ENCODE peak calls at places on chromosomes 1 and 21, in nine cellular contexts. One of them, this sample, is unnamed.

GRCh38 chr1:201686709-201687455 is 142.1 kb upstream of the IPO9 start:
- DNase-seq in cardiac muscle cell: no peak
- DNase-seq in caudate nucleus: no peak
- DNase-seq in body of pancreas: no peak
- DNase-seq in activated T-cell treated with anti-CD3 and anti-CD28 coated beads for 1 hour: no peak
- DNase-seq in activated T-helper 1 cell treated with anti-CD3 and anti-CD28 coated beads, Interleukin-2, amount 50 U/mL, for 16 hours: no peak
- DNase-seq in cerebellar cortex: no peak
- DNase-seq in effector memory CD4-positive, alpha-beta T cell: no peak
- DNase-seq in activated gamma-delta T cell treated with Interleukin-2 at 50 U/mL for 16 hours: no peak
- DNase-seq in this sample: no peak

GRCh38 chr1:62613890-62614289 is 16.6 kb downstream of the ANGPTL3 start:
- DNase-seq in cardiac muscle cell: peak
- DNase-seq in body of pancreas: no peak
- DNase-seq in effector memory CD4-positive, alpha-beta T cell: no peak
- DNase-seq in activated gamma-delta T cell treated with Interleukin-2 at 50 U/mL for 16 hours: no peak
- DNase-seq in activated T-helper 1 cell treated with anti-CD3 and anti-CD28 coated beads, Interleukin-2, amount 50 U/mL, for 16 hours: no peak
- DNase-seq in caudate nucleus: no peak
- DNase-seq in activated T-cell treated with anti-CD3 and anti-CD28 coated beads for 1 hour: no peak
- DNase-seq in cerebellar cortex: no peak
- DNase-seq in this sample: no peak

GRCh38 chr1:50251592-50252165 is 143.0 kb downstream of the ELAVL4 start:
- DNase-seq in effector memory CD4-positive, alpha-beta T cell: no peak
- DNase-seq in activated gamma-delta T cell treated with Interleukin-2 at 50 U/mL for 16 hours: no peak
- DNase-seq in activated T-cell treated with anti-CD3 and anti-CD28 coated beads for 1 hour: no peak
- DNase-seq in body of pancreas: no peak
- DNase-seq in cardiac muscle cell: no peak
- DNase-seq in caudate nucleus: no peak
- DNase-seq in activated T-helper 1 cell treated with anti-CD3 and anti-CD28 coated beads, Interleukin-2, amount 50 U/mL, for 16 hours: no peak
- DNase-seq in cerebellar cortex: peak
- DNase-seq in this sample: no peak

GRCh38 chr1:40153073-40153770 is 8.0 kb upstream of the RLF start:
- DNase-seq in cerebellar cortex: peak
- DNase-seq in caudate nucleus: peak
- DNase-seq in cardiac muscle cell: peak
- DNase-seq in body of pancreas: no peak
- DNase-seq in activated gamma-delta T cell treated with Interleukin-2 at 50 U/mL for 16 hours: peak
- DNase-seq in effector memory CD4-positive, alpha-beta T cell: no peak
- DNase-seq in activated T-helper 1 cell treated with anti-CD3 and anti-CD28 coated beads, Interleukin-2, amount 50 U/mL, for 16 hours: no peak
- DNase-seq in activated T-cell treated with anti-CD3 and anti-CD28 coated beads for 1 hour: no peak
- DNase-seq in this sample: no peak

GRCh38 chr1:228315945-228316588 is 90.6 kb downstream of the TRIM11 start:
- DNase-seq in activated T-cell treated with anti-CD3 and anti-CD28 coated beads for 1 hour: no peak
- DNase-seq in caudate nucleus: no peak
- DNase-seq in body of pancreas: peak
- DNase-seq in activated gamma-delta T cell treated with Interleukin-2 at 50 U/mL for 16 hours: no peak
- DNase-seq in cerebellar cortex: no peak
- DNase-seq in effector memory CD4-positive, alpha-beta T cell: no peak
- DNase-seq in cardiac muscle cell: no peak
- DNase-seq in activated T-helper 1 cell treated with anti-CD3 and anti-CD28 coated beads, Interleukin-2, amount 50 U/mL, for 16 hours: no peak
- DNase-seq in this sample: no peak

GRCh38 chr1:189606795-189607476 is 870.7 kb downstream of the BRINP3 start:
- DNase-seq in activated T-cell treated with anti-CD3 and anti-CD28 coated beads for 1 hour: no peak
- DNase-seq in body of pancreas: no peak
- DNase-seq in activated T-helper 1 cell treated with anti-CD3 and anti-CD28 coated beads, Interleukin-2, amount 50 U/mL, for 16 hours: no peak
- DNase-seq in effector memory CD4-positive, alpha-beta T cell: no peak
- DNase-seq in cardiac muscle cell: peak
- DNase-seq in caudate nucleus: no peak
- DNase-seq in activated gamma-delta T cell treated with Interleukin-2 at 50 U/mL for 16 hours: no peak
- DNase-seq in cerebellar cortex: no peak
- DNase-seq in this sample: no peak

GRCh38 chr21:31665397-31665796 is 5.9 kb downstream of the SOD1 start:
- DNase-seq in effector memory CD4-positive, alpha-beta T cell: no peak
- DNase-seq in cerebellar cortex: no peak
- DNase-seq in activated gamma-delta T cell treated with Interleukin-2 at 50 U/mL for 16 hours: no peak
- DNase-seq in activated T-cell treated with anti-CD3 and anti-CD28 coated beads for 1 hour: no peak
- DNase-seq in activated T-helper 1 cell treated with anti-CD3 and anti-CD28 coated beads, Interleukin-2, amount 50 U/mL, for 16 hours: no peak
- DNase-seq in caudate nucleus: peak
- DNase-seq in cardiac muscle cell: peak
- DNase-seq in body of pancreas: no peak
- DNase-seq in this sample: no peak

GRCh38 chr1:184253921-184254320 is 132.9 kb upstream of the C1orf21 start:
- DNase-seq in activated T-cell treated with anti-CD3 and anti-CD28 coated beads for 1 hour: no peak
- DNase-seq in cerebellar cortex: no peak
- DNase-seq in effector memory CD4-positive, alpha-beta T cell: no peak
- DNase-seq in activated gamma-delta T cell treated with Interleukin-2 at 50 U/mL for 16 hours: no peak
- DNase-seq in activated T-helper 1 cell treated with anti-CD3 and anti-CD28 coated beads, Interleukin-2, amount 50 U/mL, for 16 hours: no peak
- DNase-seq in cardiac muscle cell: no peak
- DNase-seq in caudate nucleus: no peak
- DNase-seq in body of pancreas: no peak
- DNase-seq in this sample: no peak

GRCh38 chr1:156417700-156418015 is 48.6 kb downstream of the RHBG start:
- DNase-seq in activated T-cell treated with anti-CD3 and anti-CD28 coated beads for 1 hour: no peak
- DNase-seq in activated gamma-delta T cell treated with Interleukin-2 at 50 U/mL for 16 hours: no peak
- DNase-seq in cerebellar cortex: peak
- DNase-seq in caudate nucleus: peak
- DNase-seq in body of pancreas: no peak
- DNase-seq in effector memory CD4-positive, alpha-beta T cell: no peak
- DNase-seq in activated T-helper 1 cell treated with anti-CD3 and anti-CD28 coated beads, Interleukin-2, amount 50 U/mL, for 16 hours: no peak
- DNase-seq in cardiac muscle cell: no peak
- DNase-seq in this sample: no peak

GRCh38 chr1:92168657-92169056 is 49.1 kb upstream of the C1orf146 start:
- DNase-seq in activated T-cell treated with anti-CD3 and anti-CD28 coated beads for 1 hour: no peak
- DNase-seq in cardiac muscle cell: no peak
- DNase-seq in cerebellar cortex: peak
- DNase-seq in activated T-helper 1 cell treated with anti-CD3 and anti-CD28 coated beads, Interleukin-2, amount 50 U/mL, for 16 hours: no peak
- DNase-seq in caudate nucleus: peak
- DNase-seq in effector memory CD4-positive, alpha-beta T cell: no peak
- DNase-seq in activated gamma-delta T cell treated with Interleukin-2 at 50 U/mL for 16 hours: no peak
- DNase-seq in body of pancreas: no peak
- DNase-seq in this sample: no peak

GRCh38 chr1:38872401-38873026 is 634 bp downstream of the MYCBP start:
- DNase-seq in body of pancreas: peak
- DNase-seq in effector memory CD4-positive, alpha-beta T cell: peak
- DNase-seq in cerebellar cortex: peak
- DNase-seq in activated T-helper 1 cell treated with anti-CD3 and anti-CD28 coated beads, Interleukin-2, amount 50 U/mL, for 16 hours: peak
- DNase-seq in activated gamma-delta T cell treated with Interleukin-2 at 50 U/mL for 16 hours: peak
- DNase-seq in activated T-cell treated with anti-CD3 and anti-CD28 coated beads for 1 hour: peak
- DNase-seq in caudate nucleus: no peak
- DNase-seq in cardiac muscle cell: peak
- DNase-seq in this sample: peak

GRCh38 chr21:43805275-43805800 is 16.0 kb downstream of the RRP1 start:
- DNase-seq in activated T-helper 1 cell treated with anti-CD3 and anti-CD28 coated beads, Interleukin-2, amount 50 U/mL, for 16 hours: no peak
- DNase-seq in cardiac muscle cell: no peak
- DNase-seq in caudate nucleus: no peak
- DNase-seq in cerebellar cortex: no peak
- DNase-seq in body of pancreas: no peak
- DNase-seq in activated T-cell treated with anti-CD3 and anti-CD28 coated beads for 1 hour: no peak
- DNase-seq in activated gamma-delta T cell treated with Interleukin-2 at 50 U/mL for 16 hours: no peak
- DNase-seq in effector memory CD4-positive, alpha-beta T cell: no peak
- DNase-seq in this sample: no peak

GRCh38 chr1:216793303-216793702 is 70.1 kb upstream of the ESRRG start:
- DNase-seq in activated T-helper 1 cell treated with anti-CD3 and anti-CD28 coated beads, Interleukin-2, amount 50 U/mL, for 16 hours: no peak
- DNase-seq in effector memory CD4-positive, alpha-beta T cell: no peak
- DNase-seq in caudate nucleus: no peak
- DNase-seq in body of pancreas: no peak
- DNase-seq in cerebellar cortex: no peak
- DNase-seq in activated gamma-delta T cell treated with Interleukin-2 at 50 U/mL for 16 hours: no peak
- DNase-seq in activated T-cell treated with anti-CD3 and anti-CD28 coated beads for 1 hour: no peak
- DNase-seq in cardiac muscle cell: no peak
- DNase-seq in this sample: no peak

GRCh38 chr1:117101334-117101733 is 20.2 kb downstream of the TRIM45 start:
- DNase-seq in body of pancreas: no peak
- DNase-seq in activated T-cell treated with anti-CD3 and anti-CD28 coated beads for 1 hour: no peak
- DNase-seq in activated gamma-delta T cell treated with Interleukin-2 at 50 U/mL for 16 hours: no peak
- DNase-seq in cardiac muscle cell: no peak
- DNase-seq in effector memory CD4-positive, alpha-beta T cell: no peak
- DNase-seq in caudate nucleus: no peak
- DNase-seq in activated T-helper 1 cell treated with anti-CD3 and anti-CD28 coated beads, Interleukin-2, amount 50 U/mL, for 16 hours: no peak
- DNase-seq in cerebellar cortex: no peak
- DNase-seq in this sample: no peak

GRCh38 chr21:29581393-29581792 is 282.7 kb downstream of the BACH1 start:
- DNase-seq in cerebellar cortex: no peak
- DNase-seq in activated gamma-delta T cell treated with Interleukin-2 at 50 U/mL for 16 hours: no peak
- DNase-seq in activated T-helper 1 cell treated with anti-CD3 and anti-CD28 coated beads, Interleukin-2, amount 50 U/mL, for 16 hours: no peak
- DNase-seq in cardiac muscle cell: no peak
- DNase-seq in caudate nucleus: no peak
- DNase-seq in body of pancreas: no peak
- DNase-seq in effector memory CD4-positive, alpha-beta T cell: no peak
- DNase-seq in activated T-cell treated with anti-CD3 and anti-CD28 coated beads for 1 hour: no peak
- DNase-seq in this sample: no peak

GRCh38 chr21:40272037-40272436 is 404.8 kb downstream of the PCP4 start:
- DNase-seq in cardiac muscle cell: no peak
- DNase-seq in cerebellar cortex: no peak
- DNase-seq in caudate nucleus: no peak
- DNase-seq in activated T-helper 1 cell treated with anti-CD3 and anti-CD28 coated beads, Interleukin-2, amount 50 U/mL, for 16 hours: no peak
- DNase-seq in activated gamma-delta T cell treated with Interleukin-2 at 50 U/mL for 16 hours: no peak
- DNase-seq in effector memory CD4-positive, alpha-beta T cell: no peak
- DNase-seq in activated T-cell treated with anti-CD3 and anti-CD28 coated beads for 1 hour: no peak
- DNase-seq in body of pancreas: no peak
- DNase-seq in this sample: no peak

This sample was measured in mucosa of descending colon.